ENCODE peak calls at places on chromosomes 1 and 21, in eight cellular contexts. K, S, X, P, U, D, R and C are unnamed samples.

GRCh38 chr1:10189659-10190058 is 20.7 kb upstream of the KIF1B start:
- DNase-seq in P (no peak), S (no peak), R (no peak), K (no peak), U (no peak), D (no peak), X (no peak), C (no peak)

GRCh38 chr1:61183471-61184034 is 101.2 kb downstream of the NFIA start:
- DNase-seq in D (no peak), S (no peak), X (no peak), P (no peak), R (no peak), K (peak), U (peak), C (no peak)

GRCh38 chr1:23613191-23614126 is 54.2 kb upstream of the ID3 start:
- DNase-seq in K (no peak), D (no peak), R (peak), U (no peak), X (no peak), S (no peak), P (peak), C (no peak)

GRCh38 chr1:156927215-156928042 is 7.0 kb downstream of the LRRC71 start:
- DNase-seq in D (peak), K (peak), R (peak), X (no peak), U (peak), P (peak), S (peak), C (no peak)

GRCh38 chr1:27382950-27383627 is at the start of gene CD164L2:
- DNase-seq in D (no peak), X (no peak), S (peak), K (no peak), R (peak), U (no peak), P (no peak), C (no peak)

GRCh38 chr21:45280969-45281368 is 6.7 kb downstream of the POFUT2 start:
- DNase-seq in D (no peak), U (peak), K (no peak), S (no peak), X (no peak), R (no peak), P (no peak), C (no peak)

GRCh38 chr1:209455133-209455532 is 128.4 kb upstream of the CAMK1G start:
- DNase-seq in S (no peak), U (no peak), R (no peak), K (no peak), P (no peak), D (no peak), X (no peak), C (no peak)

GRCh38 chr1:74717626-74718025 is 15.2 kb downstream of the CRYZ start:
- DNase-seq in R (no peak), K (no peak), P (no peak), U (no peak), D (no peak), S (no peak), X (no peak), C (no peak)

GRCh38 chr1:37667023-37667769 is 25.1 kb upstream of the CDCA8 start:
- DNase-seq in K (no peak), P (no peak), R (no peak), U (no peak), X (no peak), S (no peak), D (no peak), C (no peak)

GRCh38 chr1:19309123-19309813 is 2.7 kb downstream of the AKR7A2 start:
- DNase-seq in S (no peak), K (no peak), U (no peak), P (no peak), R (no peak), D (no peak), X (no peak), C (no peak)

GRCh38 chr1:31609512-31609911 is 8.0 kb upstream of the HCRTR1 start:
- DNase-seq in X (no peak), S (no peak), K (no peak), D (no peak), U (no peak), R (no peak), P (no peak), C (no peak)